ENCODE peak calls at places on chromosome 21, in four cellular contexts. N is PC-3, I is thoracic aorta, C is colonic mucosa. G is an unnamed sample.

GRCh38 chr21:39105341-39105765 is 77.9 kb downstream of the PSMG1 start:
- DNase-seq in N (no peak), I (no peak), C (no peak), G (no peak)

GRCh38 chr21:43210454-43211084 is 41.8 kb downstream of the CRYAA start:
- DNase-seq in N (no peak), I (no peak), C (peak; percentile 16), G (no peak)

GRCh38 chr21:39891111-39891510 is 23.9 kb downstream of the PCP4 start:
- DNase-seq in N (no peak), I (no peak), C (no peak), G (no peak)

GRCh38 chr21:35357041-35357780 is 308.1 kb upstream of the RUNX1 start:
- DNase-seq in N (no peak), I (no peak), C (no peak), G (no peak)

GRCh38 chr21:31872452-31873274 is at the start of gene HUNK:
- DNase-seq in N (no peak), I (no peak), C (peak; percentile 68), G (no peak)

GRCh38 chr21:22421416-22422190 is 1423.4 kb downstream of the NCAM2 start:
- DNase-seq in N (no peak), I (no peak), C (no peak), G (peak; percentile 1)

GRCh38 chr21:36692125-36692843 is 6.6 kb upstream of the SIM2 start:
- DNase-seq in N (no peak), I (no peak), C (no peak), G (no peak)

GRCh38 chr21:37982496-37983318 is 66.5 kb upstream of the KCNJ6 start:
- DNase-seq in N (peak; percentile 57), I (no peak), C (no peak), G (no peak)

GRCh38 chr21:37877888-37878684 is 38.2 kb downstream of the KCNJ6 start:
- DNase-seq in N (no peak), I (no peak), C (no peak), G (no peak)

GRCh38 chr21:35366348-35367085 is 317.4 kb upstream of the RUNX1 start:
- DNase-seq in N (no peak), I (no peak), C (no peak), G (no peak)

GRCh38 chr21:35993875-35994490 is 66.3 kb downstream of the SETD4 start:
- DNase-seq in N (no peak), I (no peak), C (no peak), G (no peak)

GRCh38 chr21:28489197-28489596 is 503.5 kb downstream of the LTN1 start:
- DNase-seq in N (no peak), I (no peak), C (no peak), G (no peak)

GRCh38 chr21:15135867-15136629 is 71.2 kb upstream of the NRIP1 start:
- DNase-seq in N (peak; percentile 16), I (no peak), C (no peak), G (no peak)

GRCh38 chr21:44730951-44731579 is 19.7 kb upstream of the TSPEAR start:
- DNase-seq in N (no peak), I (no peak), C (no peak), G (no peak)

GRCh38 chr21:40640427-40640826 is 206.5 kb downstream of the DSCAM start:
- DNase-seq in N (no peak), I (no peak), C (no peak), G (no peak)

GRCh38 chr21:35291963-35292627 is 243.0 kb upstream of the RUNX1 start:
- DNase-seq in N (no peak), I (no peak), C (no peak), G (no peak)

GRCh38 chr21:29166333-29166732 is 35.9 kb downstream of the MAP3K7CL start:
- DNase-seq in N (no peak), I (no peak), C (no peak), G (no peak)

GRCh38 chr21:8991968-8992621 is 1529.3 kb upstream of the TPTE start:
- DNase-seq in N (peak; percentile 1), I (no peak), C (no peak), G (no peak)

GRCh38 chr21:37915516-37915915 is 741 bp downstream of the KCNJ6 start:
- DNase-seq in N (no peak), I (no peak), C (no peak), G (no peak)

GRCh38 chr21:37863842-37864241 is 52.4 kb downstream of the KCNJ6 start:
- DNase-seq in N (no peak), I (no peak), C (no peak), G (no peak)

GRCh38 chr21:38498057-38498833 is at the start of gene ERG:
- DNase-seq in N (no peak), I (no peak), C (no peak), G (no peak)

GRCh38 chr21:38806153-38806941 is 618 bp downstream of the ETS2 start:
- DNase-seq in N (no peak), I (no peak), C (peak; percentile 45), G (peak; percentile 13)

GRCh38 chr21:44767834-44768831 is 33.5 kb downstream of the UBE2G2 start:
- DNase-seq in N (no peak), I (no peak), C (no peak), G (no peak)

GRCh38 chr21:15252437-15252836 is 187.6 kb upstream of the NRIP1 start:
- DNase-seq in N (no peak), I (no peak), C (no peak), G (no peak)

GRCh38 chr21:44940116-44940631 is 345 bp downstream of the SLX9 start:
- DNase-seq in N (no peak), I (no peak), C (no peak), G (peak; percentile 35)

GRCh38 chr21:44718571-44718970 is 7.2 kb upstream of the TSPEAR start:
- DNase-seq in N (no peak), I (no peak), C (no peak), G (no peak)

GRCh38 chr21:38506606-38507331 is 8.5 kb upstream of the ERG start:
- DNase-seq in N (no peak), I (no peak), C (peak; percentile 74), G (peak; percentile 3)

GRCh38 chr21:38460171-38460742 is 38.0 kb downstream of the ERG start:
- DNase-seq in N (peak; percentile 47), I (no peak), C (no peak), G (no peak)

GRCh38 chr21:38798481-38798882 is 7.2 kb upstream of the ETS2 start:
- DNase-seq in N (peak; percentile 96), I (no peak), C (peak; percentile 81), G (no peak)

GRCh38 chr21:35204850-35205564 is 155.9 kb upstream of the RUNX1 start:
- DNase-seq in N (no peak), I (peak; percentile 21), C (peak; percentile 60), G (no peak)

GRCh38 chr21:25878334-25878733 is 143.6 kb downstream of the GABPA start:
- DNase-seq in N (peak; percentile 81), I (no peak), C (no peak), G (no peak)
- H3K27ac ChIP-seq in N (peak overlapping the region; percentile 42), I (no peak overlapping the region), C (no peak overlapping the region), G (no peak overlapping the region)

GRCh38 chr21:41914358-41914757 is 35.2 kb upstream of the PRDM15 start:
- DNase-seq in N (no peak), I (no peak), C (no peak), G (no peak)
- H3K27ac ChIP-seq in N (no peak overlapping the region), I (no peak overlapping the region), C (no peak overlapping the region), G (no peak overlapping the region)

DNA sequence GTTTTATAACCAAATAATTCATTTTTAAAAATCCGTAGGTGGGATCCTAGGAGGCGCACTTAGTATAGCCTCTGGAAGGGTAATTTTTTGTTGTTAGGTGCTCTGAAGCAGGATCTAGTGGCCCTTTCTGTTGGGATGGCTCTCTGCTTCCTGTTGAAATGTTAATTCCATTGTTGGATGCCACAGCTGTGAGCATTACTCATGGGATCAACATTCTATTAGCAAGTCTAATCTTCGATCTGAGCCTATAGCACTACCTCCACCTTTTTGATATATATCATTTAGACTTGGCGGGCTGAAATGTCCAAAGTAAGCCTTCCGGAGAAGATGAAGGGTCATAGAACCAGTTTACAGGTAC is 1.3 kb downstream of the CXADR start:
- DNase-seq in N (peak; percentile 49), I (no peak), C (no peak), G (no peak)
- H3K27ac ChIP-seq in N (no peak overlapping the region), I (no peak overlapping the region), C (peak overlapping the region; percentile 79), G (no peak overlapping the region)

GRCh38 chr21:46117586-46118304 is 19.8 kb downstream of the COL6A2 start:
- DNase-seq in N (no peak), I (no peak), C (no peak), G (no peak)

GRCh38 chr21:46114963-46115362 is 17.1 kb downstream of the COL6A2 start:
- DNase-seq in N (no peak), I (peak; percentile 0), C (no peak), G (no peak)

GRCh38 chr21:46116846-46117585 is 19.1 kb downstream of the COL6A2 start:
- DNase-seq in N (peak; percentile 39), I (no peak), C (no peak), G (no peak)

GRCh38 chr21:46115441-46116188 is 17.7 kb downstream of the COL6A2 start:
- DNase-seq in N (no peak), I (no peak), C (no peak), G (no peak)

DNA sequence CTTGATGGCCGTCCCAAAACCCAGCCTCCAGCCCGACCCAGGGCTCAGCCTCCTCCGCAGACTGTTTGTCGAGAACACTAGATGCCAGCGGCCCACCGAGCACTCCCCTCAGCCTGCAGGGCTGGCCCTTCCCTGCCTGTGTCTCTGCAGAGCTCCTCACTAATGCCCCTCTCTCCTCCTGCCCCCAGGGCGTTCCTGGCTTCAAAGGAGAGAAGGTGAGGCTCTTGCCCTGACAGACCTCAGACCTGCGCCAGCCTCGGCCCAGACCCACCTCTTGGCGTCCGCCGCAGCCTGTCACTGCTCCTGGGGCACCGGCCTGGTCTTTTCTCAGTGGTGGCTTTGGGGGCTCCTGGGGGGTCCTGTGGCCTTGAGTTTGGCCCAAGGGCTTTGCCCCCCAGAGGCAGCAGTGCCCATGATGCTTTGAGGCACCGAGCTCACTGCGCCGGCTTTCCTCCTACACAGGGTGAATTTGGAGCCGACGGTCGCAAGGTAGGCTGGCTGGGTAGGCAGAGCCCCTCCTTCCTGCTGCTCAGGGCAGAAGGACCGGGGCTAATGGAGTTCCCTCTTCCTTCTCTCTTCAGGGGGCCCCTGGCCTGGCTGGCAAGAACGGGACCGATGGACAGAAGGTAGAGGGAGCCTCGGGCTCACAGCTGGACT is 18.4 kb downstream of the COL6A2 start:
- DNase-seq in N (no peak), I (no peak), C (no peak), G (no peak)
- H3K27ac ChIP-seq in N (peak overlapping the region; percentile 39), I (no peak overlapping the region), C (no peak overlapping the region), G (no peak overlapping the region)

GRCh38 chr21:33245289-33245918 is 15.7 kb downstream of the IFNAR2 start:
- DNase-seq in N (no peak), I (no peak), C (no peak), G (no peak)
- H3K27ac ChIP-seq in N (no peak overlapping the region), I (no peak overlapping the region), C (no peak overlapping the region), G (peak overlapping the region; percentile 75)

DNA sequence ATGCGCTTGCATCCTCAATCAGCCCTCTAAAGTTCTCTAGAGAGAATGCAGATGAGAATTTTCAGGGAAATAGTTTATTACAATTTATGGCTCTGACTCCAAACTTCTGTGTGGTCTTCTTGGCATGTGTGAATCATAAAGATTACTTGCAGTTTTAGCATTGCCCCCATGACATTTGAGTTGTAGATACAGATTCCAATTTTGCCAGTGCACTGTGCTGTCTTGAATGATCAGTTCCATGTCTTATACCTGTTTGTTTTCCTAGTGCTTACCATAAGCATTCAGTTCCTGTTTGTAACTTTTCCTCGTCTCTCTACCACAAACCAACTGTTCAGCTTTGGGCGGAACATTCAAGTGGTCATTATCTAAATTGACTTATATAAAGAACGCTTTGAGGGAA is 4.8 kb downstream of the KRTAP21-3 start:
- DNase-seq in N (no peak), I (no peak), C (no peak), G (no peak)
- H3K27ac ChIP-seq in N (peak overlapping the region; percentile 69), I (no peak overlapping the region), C (no peak overlapping the region), G (no peak overlapping the region)

G was measured in CD4-positive, CD25-positive, alpha-beta regulatory T cell.